ENCODE peak calls at places on chromosome 3, in seven cellular contexts. X is pancreas, U is K562, G is hepatocyte, Z is type B pancreatic cell, K is omental fat pad, R is lower leg skin. N is an unnamed sample.
A peak's percentile ranks its signal among the peaks of the same experiment; 100 is the strongest.

GRCh38 chr3:127688416-127689265 is 15.9 kb downstream of the ABTB1 start:
- DNase-seq in X (no peak), U (no peak), G (peak; percentile 30), Z (no peak), K (peak; percentile 14), R (peak; percentile 68), N (no peak)

GRCh38 chr3:23203651-23204111 is 554 bp downstream of the UBE2E2 start:
- DNase-seq in X (peak; percentile 2), U (no peak), G (peak; percentile 11), Z (no peak), K (no peak), R (peak; percentile 85), N (peak; percentile 13)

GRCh38 chr3:17974206-17974841 is 231.9 kb upstream of the TBC1D5 start:
- DNase-seq in X (no peak), U (peak; percentile 5), G (no peak), Z (no peak), K (no peak), R (no peak), N (no peak)

GRCh38 chr3:117019082-117019713 is 309.6 kb downstream of the TUSC7 start:
- DNase-seq in X (peak; percentile 30), U (peak; percentile 16), G (peak; percentile 84), Z (peak; percentile 70), K (no peak), R (peak; percentile 87), N (peak; percentile 65)

GRCh38 chr3:144187531-144188230 is 216.1 kb downstream of the DIPK2A start:
- DNase-seq in X (no peak), U (no peak), G (no peak), Z (no peak), K (no peak), R (no peak), N (no peak)

GRCh38 chr3:128330301-128330845 is 136.3 kb downstream of the DNAJB8 start:
- DNase-seq in X (no peak), U (no peak), G (no peak), Z (no peak), K (no peak), R (peak; percentile 61), N (no peak)

GRCh38 chr3:109177888-109178287 is 41.4 kb downstream of the C3orf85 start:
- DNase-seq in X (no peak), U (no peak), G (no peak), Z (no peak), K (no peak), R (no peak), N (no peak)

GRCh38 chr3:194270627-194271458 is 80.3 kb downstream of the CPN2 start:
- DNase-seq in X (peak; percentile 94), U (no peak), G (peak; percentile 64), Z (no peak), K (peak; percentile 21), R (peak; percentile 97), N (no peak)

GRCh38 chr3:138051946-138052802 is 42.2 kb downstream of the CLDN18 start:
- DNase-seq in X (no peak), U (peak; percentile 39), G (peak; percentile 70), Z (no peak), K (no peak), R (no peak), N (peak; percentile 58)

GRCh38 chr3:174442317-174442682 is 416.8 kb upstream of the NAALADL2 start:
- DNase-seq in X (no peak), U (no peak), G (no peak), Z (no peak), K (no peak), R (no peak), N (no peak)

GRCh38 chr3:75303676-75304075 is 360.5 kb upstream of the FRG2C start:
- DNase-seq in X (no peak), U (no peak), G (no peak), Z (no peak), K (no peak), R (no peak), N (no peak)

GRCh38 chr3:43793648-43794372 is 103.1 kb downstream of the ABHD5 start:
- DNase-seq in X (no peak), U (no peak), G (no peak), Z (no peak), K (no peak), R (peak; percentile 48), N (no peak)

GRCh38 chr3:55570361-55570760 is 83.3 kb upstream of the WNT5A start:
- DNase-seq in X (no peak), U (no peak), G (peak; percentile 62), Z (no peak), K (no peak), R (no peak), N (no peak)

GRCh38 chr3:101138817-101139216 is 145.6 kb upstream of the ABI3BP start:
- DNase-seq in X (no peak), U (no peak), G (no peak), Z (no peak), K (no peak), R (no peak), N (no peak)

GRCh38 chr3:13419356-13420050 is 619 bp downstream of the NUP210 start:
- DNase-seq in X (peak; percentile 52), U (peak; percentile 68), G (peak; percentile 71), Z (no peak), K (no peak), R (no peak), N (peak; percentile 30)

GRCh38 chr3:107241217-107241616 is 136.0 kb upstream of the CCDC54 start:
- DNase-seq in X (no peak), U (peak; percentile 33), G (peak; percentile 25), Z (no peak), K (no peak), R (no peak), N (peak; percentile 20)

GRCh38 chr3:102024270-102024904 is 175.1 kb downstream of the NFKBIZ start:
- DNase-seq in X (no peak), U (no peak), G (no peak), Z (no peak), K (no peak), R (no peak), N (no peak)

GRCh38 chr3:156630081-156630772 is 44.2 kb upstream of the TIPARP start:
- DNase-seq in X (no peak), U (no peak), G (no peak), Z (no peak), K (no peak), R (no peak), N (no peak)

GRCh38 chr3:181298421-181298820 is 308.9 kb upstream of the DNAJC19 start:
- DNase-seq in X (no peak), U (no peak), G (no peak), Z (no peak), K (no peak), R (no peak), N (no peak)

GRCh38 chr3:186991470-186991869 is 61.1 kb downstream of the ST6GAL1 start:
- DNase-seq in X (no peak), U (no peak), G (no peak), Z (no peak), K (no peak), R (no peak), N (no peak)
- TF ChIP-seq CTCF in X (no peak), U (no peak), G (no peak), Z (no peak), K (no peak), R (no peak), N (no peak)

DNA sequence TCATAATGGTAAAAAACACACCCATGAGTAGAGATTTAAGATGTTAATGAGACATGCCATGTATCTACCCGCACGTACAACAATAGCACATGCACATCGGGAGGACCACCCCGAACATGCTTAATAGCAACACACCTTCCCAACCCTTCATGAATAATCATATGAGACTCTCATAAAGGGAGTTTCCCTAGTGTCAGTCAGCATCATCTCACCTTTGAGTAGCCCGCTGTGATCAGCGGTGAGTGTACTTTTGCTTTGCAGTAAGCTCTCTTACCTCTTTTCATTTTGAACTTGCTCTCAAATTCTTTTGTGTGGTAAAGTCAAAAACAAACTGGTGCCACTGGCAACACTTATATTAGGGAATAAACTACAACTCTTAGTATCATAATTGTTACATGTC is 23.1 kb downstream of the ZBED2 start:
- DNase-seq in X (no peak), U (no peak), G (no peak), Z (no peak), K (no peak), R (no peak), N (no peak)
- TF ChIP-seq CTCF in X (no peak), U (no peak), G (no peak), Z (no peak), K (no peak), R (no peak), N (no peak)

DNA sequence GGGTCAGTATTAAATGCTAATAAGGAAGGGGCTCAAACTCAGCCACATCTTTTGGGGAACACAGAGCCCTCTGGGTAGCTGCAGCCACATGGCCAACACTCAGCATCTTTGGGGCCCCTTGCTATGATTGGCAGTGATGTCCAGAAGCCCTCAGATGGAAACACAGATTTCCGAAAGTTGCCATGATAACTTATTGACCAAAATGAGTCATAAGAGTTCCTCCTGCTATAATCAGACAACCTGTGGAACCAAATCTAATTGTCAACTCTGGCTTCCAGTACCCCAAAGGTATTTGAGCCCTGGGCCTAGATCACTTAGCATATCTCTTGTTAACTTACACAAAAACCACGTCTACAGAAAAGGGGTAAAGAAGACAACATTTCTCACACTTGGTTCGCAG is 392.2 kb downstream of the KCNH8 start:
- DNase-seq in X (no peak), U (no peak), G (no peak), Z (no peak), K (no peak), R (no peak), N (no peak)
- TF ChIP-seq CTCF in X (no peak), U (no peak), G (no peak), Z (no peak), K (no peak), R (no peak), N (no peak)

GRCh38 chr3:146153429-146153828 is 7.6 kb downstream of the PLOD2 start:
- DNase-seq in X (no peak), U (no peak), G (no peak), Z (no peak), K (no peak), R (no peak), N (no peak)

GRCh38 chr3:146152841-146153240 is 8.1 kb downstream of the PLOD2 start:
- DNase-seq in X (peak; percentile 18), U (no peak), G (no peak), Z (no peak), K (no peak), R (peak; percentile 67), N (no peak)

GRCh38 chr3:146145642-146146041 is 15.3 kb downstream of the PLOD2 start:
- DNase-seq in X (no peak), U (no peak), G (no peak), Z (no peak), K (no peak), R (no peak), N (no peak)

GRCh38 chr3:146142757-146143156 is 18.2 kb downstream of the PLOD2 start:
- DNase-seq in X (no peak), U (no peak), G (peak; percentile 39), Z (no peak), K (no peak), R (no peak), N (no peak)

GRCh38 chr3:146148468-146148931 is 12.5 kb downstream of the PLOD2 start:
- DNase-seq in X (no peak), U (no peak), G (no peak), Z (no peak), K (no peak), R (no peak), N (no peak)
- TF ChIP-seq CTCF in X (no peak), U (no peak), G (peak; percentile 33), Z (no peak), K (no peak), R (no peak), N (no peak)

GRCh38 chr3:189786479-189787064 is 155.4 kb downstream of the TP63 start:
- DNase-seq in X (no peak), U (no peak), G (no peak), Z (no peak), K (no peak), R (no peak), N (no peak)
- TF ChIP-seq CTCF in X (no peak), U (no peak), G (no peak), Z (peak; percentile 64), K (no peak), R (no peak), N (peak; percentile 66)